ENCODE peak calls at places on chromosomes 5 and 9, in eight cellular contexts. P, T, K, F, H, L, M and W are unnamed samples.

GRCh38 chr9:87873607-87874319 is 8.9 kb upstream of the SPATA31E1 start:
- DNase-seq in P (no peak), T (no peak), K (no peak), F (no peak), H (no peak), L (no peak), M (peak), W (peak)

GRCh38 chr5:113487779-113488644 is at the start of gene MCC:
- DNase-seq in P (peak), T (peak), K (peak), F (peak), H (peak), L (no peak), M (peak), W (peak)

GRCh38 chr9:92952861-92953620 is 5.7 kb downstream of the FGD3 start:
- DNase-seq in P (no peak), T (no peak), K (no peak), F (no peak), H (peak), L (no peak), M (no peak), W (no peak)

GRCh38 chr9:18393340-18394130 is 80.4 kb upstream of the ADAMTSL1 start:
- DNase-seq in P (no peak), T (no peak), K (no peak), F (peak), H (peak), L (no peak), M (peak), W (no peak)

GRCh38 chr5:105924366-105924765 is 1746.4 kb downstream of the EFNA5 start:
- DNase-seq in P (no peak), T (no peak), K (no peak), F (peak), H (peak), L (no peak), M (peak), W (no peak)

GRCh38 chr9:83060557-83060956 is 2.4 kb downstream of the RASEF start:
- DNase-seq in P (no peak), T (no peak), K (no peak), F (no peak), H (peak), L (no peak), M (no peak), W (no peak)

GRCh38 chr9:129875181-129875611 is 39.9 kb downstream of the USP20 start:
- DNase-seq in P (no peak), T (peak), K (no peak), F (no peak), H (no peak), L (no peak), M (no peak), W (no peak)

GRCh38 chr5:78649220-78649700 is 688 bp upstream of the LHFPL2 start:
- DNase-seq in P (no peak), T (no peak), K (no peak), F (no peak), H (peak), L (no peak), M (no peak), W (no peak)

GRCh38 chr9:75197521-75197920 is 109.2 kb downstream of the OSTF1 start:
- DNase-seq in P (no peak), T (no peak), K (no peak), F (no peak), H (no peak), L (no peak), M (no peak), W (no peak)

GRCh38 chr5:58107704-58108103 is 352.2 kb downstream of the PLK2 start:
- DNase-seq in P (no peak), T (no peak), K (no peak), F (no peak), H (peak), L (no peak), M (peak), W (no peak)

GRCh38 chr5:179276838-179277395 is 68.3 kb downstream of the ADAMTS2 start:
- DNase-seq in P (no peak), T (peak), K (no peak), F (no peak), H (no peak), L (peak), M (no peak), W (no peak)
- TF ChIP-seq CTCF in P (peak), T (peak), K (no peak), F (peak), H (no peak), L (no peak), M (peak), W (no peak)

GRCh38 chr9:107158321-107158720 is 124.8 kb upstream of the RAD23B start:
- DNase-seq in P (no peak), T (peak), K (peak), F (no peak), H (peak), L (no peak), M (peak), W (no peak)

GRCh38 chr9:107153336-107153735 is 129.7 kb upstream of the RAD23B start:
- DNase-seq in P (no peak), T (no peak), K (no peak), F (no peak), H (no peak), L (no peak), M (peak), W (no peak)

GRCh38 chr9:107154766-107155165 is 128.3 kb upstream of the RAD23B start:
- DNase-seq in P (no peak), T (no peak), K (no peak), F (no peak), H (no peak), L (no peak), M (no peak), W (no peak)

GRCh38 chr9:107154291-107154690 is 128.8 kb upstream of the RAD23B start:
- DNase-seq in P (no peak), T (no peak), K (no peak), F (no peak), H (peak), L (no peak), M (no peak), W (no peak)

GRCh38 chr9:107155244-107155817 is 127.7 kb upstream of the RAD23B start:
- DNase-seq in P (no peak), T (no peak), K (no peak), F (no peak), H (no peak), L (no peak), M (no peak), W (no peak)
- TF ChIP-seq CTCF in P (no peak), T (no peak), K (no peak), F (no peak), H (peak), L (no peak), M (peak), W (peak)

GRCh38 chr5:53355930-53356329 is 124.5 kb upstream of the FST start:
- DNase-seq in P (no peak), T (no peak), K (no peak), F (no peak), H (peak), L (no peak), M (peak), W (no peak)

GRCh38 chr5:53355316-53355715 is 125.1 kb upstream of the FST start:
- DNase-seq in P (no peak), T (no peak), K (no peak), F (no peak), H (peak), L (no peak), M (peak), W (no peak)

GRCh38 chr5:53350991-53351770 is 129.2 kb upstream of the FST start:
- DNase-seq in P (no peak), T (peak), K (no peak), F (no peak), H (peak), L (no peak), M (peak), W (no peak)

DNA sequence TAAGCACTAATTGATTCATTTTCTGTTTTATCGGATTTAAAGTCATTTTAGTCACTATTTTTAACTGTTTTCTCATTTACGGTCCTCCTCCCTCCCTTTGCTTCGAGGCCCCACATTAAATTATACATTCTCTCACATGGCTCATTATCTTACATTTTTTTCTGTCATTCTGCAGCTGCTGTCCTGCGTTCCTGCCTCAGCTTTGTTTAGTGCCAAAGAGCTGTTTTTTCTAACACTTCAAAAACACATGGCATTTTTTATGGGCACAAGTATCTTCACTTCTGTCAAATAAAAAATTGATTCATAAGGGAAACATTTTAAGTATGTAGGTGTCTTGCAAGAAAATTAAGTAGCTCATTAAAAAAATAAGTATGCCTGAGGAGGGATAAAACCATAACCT is 130.0 kb upstream of the FST start:
- DNase-seq in P (no peak), T (no peak), K (no peak), F (no peak), H (no peak), L (no peak), M (no peak), W (no peak)
- TF ChIP-seq CTCF in P (no peak), T (no peak), K (no peak), F (no peak), H (no peak), L (no peak), M (no peak), W (no peak)

GRCh38 chr5:102858808-102859207 is 103.7 kb downstream of the PAM start:
- DNase-seq in P (no peak), T (no peak), K (no peak), F (no peak), H (peak), L (no peak), M (peak), W (no peak)

GRCh38 chr5:102860035-102860434 is 104.9 kb downstream of the PAM start:
- DNase-seq in P (no peak), T (no peak), K (no peak), F (no peak), H (no peak), L (no peak), M (no peak), W (no peak)

GRCh38 chr5:102856374-102856748 is 101.3 kb downstream of the PAM start:
- DNase-seq in P (no peak), T (no peak), K (no peak), F (no peak), H (peak), L (no peak), M (peak), W (no peak)

GRCh38 chr5:102857090-102857818 is 102.1 kb downstream of the PAM start:
- DNase-seq in P (no peak), T (no peak), K (no peak), F (no peak), H (peak), L (no peak), M (no peak), W (no peak)

GRCh38 chr5:102858221-102858620 is 103.1 kb downstream of the PAM start:
- DNase-seq in P (no peak), T (no peak), K (no peak), F (no peak), H (no peak), L (no peak), M (no peak), W (no peak)
- TF ChIP-seq CTCF in P (no peak), T (no peak), K (no peak), F (no peak), H (peak), L (no peak), M (no peak), W (no peak)

GRCh38 chr5:169721771-169722170 is 84.7 kb downstream of the DOCK2 start:
- DNase-seq in P (no peak), T (no peak), K (no peak), F (no peak), H (no peak), L (no peak), M (no peak), W (no peak)
- TF ChIP-seq CTCF in P (no peak), T (no peak), K (no peak), F (no peak), H (peak), L (peak), M (no peak), W (no peak)

GRCh38 chr9:124312290-124313265 is 54.8 kb downstream of the NEK6 start:
- DNase-seq in P (no peak), T (no peak), K (no peak), F (no peak), H (no peak), L (no peak), M (no peak), W (no peak)
- TF ChIP-seq CTCF in P (no peak), T (no peak), K (no peak), F (no peak), H (no peak), L (no peak), M (peak), W (no peak)

GRCh38 chr5:166341708-166342329 is 1949.6 kb upstream of the WWC1 start:
- DNase-seq in P (no peak), T (no peak), K (no peak), F (no peak), H (no peak), L (no peak), M (no peak), W (no peak)
- TF ChIP-seq CTCF in P (peak), T (peak), K (no peak), F (no peak), H (peak), L (peak), M (no peak), W (no peak)

GRCh38 chr5:130908186-130908585 is 256.9 kb downstream of the HINT1 start:
- DNase-seq in P (no peak), T (no peak), K (no peak), F (no peak), H (no peak), L (no peak), M (no peak), W (no peak)
- TF ChIP-seq CTCF in P (no peak), T (no peak), K (no peak), F (no peak), H (no peak), L (no peak), M (no peak), W (no peak)

GRCh38 chr5:40165789-40166728 is 513.7 kb upstream of the PTGER4 start:
- DNase-seq in P (no peak), T (no peak), K (no peak), F (no peak), H (peak), L (no peak), M (peak), W (no peak)
- TF ChIP-seq CTCF in P (no peak), T (no peak), K (no peak), F (peak), H (peak), L (no peak), M (peak), W (peak)

GRCh38 chr9:130901498-130902203 is 5.0 kb upstream of the QRFP start:
- DNase-seq in P (no peak), T (no peak), K (no peak), F (no peak), H (no peak), L (no peak), M (no peak), W (no peak)

GRCh38 chr9:130898552-130898852 is 1.9 kb upstream of the QRFP start:
- DNase-seq in P (no peak), T (no peak), K (no peak), F (no peak), H (no peak), L (no peak), M (no peak), W (no peak)

GRCh38 chr9:130902204-130903185 is 5.9 kb upstream of the QRFP start:
- DNase-seq in P (no peak), T (no peak), K (no peak), F (no peak), H (no peak), L (no peak), M (no peak), W (no peak)

GRCh38 chr9:130899051-130899748 is 2.6 kb upstream of the QRFP start:
- DNase-seq in P (no peak), T (no peak), K (no peak), F (no peak), H (no peak), L (no peak), M (no peak), W (no peak)

GRCh38 chr9:130900701-130901497 is 4.3 kb upstream of the QRFP start:
- DNase-seq in P (no peak), T (no peak), K (no peak), F (no peak), H (no peak), L (no peak), M (no peak), W (no peak)
- TF ChIP-seq CTCF in P (no peak), T (no peak), K (no peak), F (no peak), H (no peak), L (no peak), M (no peak), W (no peak)